ENCODE peak calls at places on chromosomes 11 and 22, in five cellular contexts. One of them, this sample, is unnamed.
A peak's percentile ranks its signal among the peaks of the same experiment; 100 is the strongest.

GRCh38 chr11:45147017-45147728 is 734 bp downstream of the PRDM11 start:
- DNase-seq in NB4: peak; percentile 95
- DNase-seq in heart left ventricle: peak; percentile 97
- DNase-seq in esophagus muscularis mucosa: peak; percentile 99
- DNase-seq in esophagus squamous epithelium: peak; percentile 76
- DNase-seq in this sample: peak; percentile 95

GRCh38 chr22:25062378-25063095 is 110.0 kb downstream of the KIAA1671 start:
- DNase-seq in NB4: no peak
- DNase-seq in esophagus muscularis mucosa: no peak
- DNase-seq in heart left ventricle: no peak
- DNase-seq in esophagus squamous epithelium: no peak
- DNase-seq in this sample: no peak

GRCh38 chr11:43868852-43869567 is 11.6 kb upstream of the ALKBH3 start:
- DNase-seq in heart left ventricle: no peak
- DNase-seq in esophagus squamous epithelium: no peak
- DNase-seq in esophagus muscularis mucosa: no peak
- DNase-seq in NB4: peak; percentile 95
- DNase-seq in this sample: no peak

GRCh38 chr11:132610216-132610615 is 922.1 kb downstream of the OPCML start:
- DNase-seq in esophagus squamous epithelium: no peak
- DNase-seq in NB4: no peak
- DNase-seq in heart left ventricle: no peak
- DNase-seq in esophagus muscularis mucosa: peak; percentile 53
- DNase-seq in this sample: no peak

GRCh38 chr11:125165111-125165663 is 636 bp downstream of the PKNOX2 start:
- DNase-seq in heart left ventricle: peak; percentile 41
- DNase-seq in esophagus muscularis mucosa: no peak
- DNase-seq in esophagus squamous epithelium: no peak
- DNase-seq in NB4: peak; percentile 14
- DNase-seq in this sample: no peak

GRCh38 chr11:57502376-57502775 is 13.1 kb downstream of the SLC43A1 start:
- DNase-seq in NB4: no peak
- DNase-seq in esophagus squamous epithelium: no peak
- DNase-seq in heart left ventricle: no peak
- DNase-seq in esophagus muscularis mucosa: no peak
- DNase-seq in this sample: no peak

GRCh38 chr11:120858740-120859139 is 165.2 kb upstream of the TBCEL start:
- DNase-seq in esophagus squamous epithelium: no peak
- DNase-seq in NB4: no peak
- DNase-seq in esophagus muscularis mucosa: no peak
- DNase-seq in heart left ventricle: no peak
- DNase-seq in this sample: no peak

GRCh38 chr11:131025020-131025419 is 108.7 kb upstream of the SNX19 start:
- DNase-seq in esophagus muscularis mucosa: no peak
- DNase-seq in esophagus squamous epithelium: no peak
- DNase-seq in NB4: no peak
- DNase-seq in heart left ventricle: no peak
- DNase-seq in this sample: no peak

GRCh38 chr11:32213223-32213622 is 122.3 kb downstream of the RCN1 start:
- DNase-seq in esophagus muscularis mucosa: no peak
- DNase-seq in NB4: peak; percentile 31
- DNase-seq in heart left ventricle: no peak
- DNase-seq in esophagus squamous epithelium: no peak
- DNase-seq in this sample: peak; percentile 44

GRCh38 chr11:1118755-1119275 is 38.9 kb upstream of the MUC5AC start:
- DNase-seq in esophagus muscularis mucosa: no peak
- DNase-seq in NB4: no peak
- DNase-seq in heart left ventricle: no peak
- DNase-seq in esophagus squamous epithelium: no peak
- DNase-seq in this sample: no peak

GRCh38 chr11:79236541-79236971 is 204.3 kb downstream of the TENM4 start:
- DNase-seq in esophagus muscularis mucosa: no peak
- DNase-seq in esophagus squamous epithelium: no peak
- DNase-seq in NB4: no peak
- DNase-seq in heart left ventricle: peak; percentile 41
- DNase-seq in this sample: no peak

GRCh38 chr11:121914508-121914907 is 201.5 kb downstream of the BLID start:
- DNase-seq in esophagus squamous epithelium: no peak
- DNase-seq in heart left ventricle: no peak
- DNase-seq in NB4: no peak
- DNase-seq in esophagus muscularis mucosa: no peak
- DNase-seq in this sample: no peak

GRCh38 chr22:27625769-27626674 is 175.5 kb downstream of the MN1 start:
- DNase-seq in heart left ventricle: no peak
- DNase-seq in esophagus muscularis mucosa: no peak
- DNase-seq in NB4: no peak
- DNase-seq in esophagus squamous epithelium: no peak
- DNase-seq in this sample: no peak

GRCh38 chr11:19714387-19715363 is 2.0 kb downstream of the NAV2 start:
- DNase-seq in NB4: no peak
- DNase-seq in esophagus muscularis mucosa: no peak
- DNase-seq in heart left ventricle: peak; percentile 68
- DNase-seq in esophagus squamous epithelium: no peak
- DNase-seq in this sample: no peak

GRCh38 chr22:29503811-29504372 is 23.9 kb downstream of the NEFH start:
- DNase-seq in esophagus squamous epithelium: no peak
- DNase-seq in esophagus muscularis mucosa: no peak
- DNase-seq in heart left ventricle: peak; percentile 75
- DNase-seq in NB4: peak; percentile 25
- DNase-seq in this sample: no peak

GRCh38 chr11:35111171-35112055 is 27.6 kb upstream of the CD44 start:
- DNase-seq in esophagus muscularis mucosa: no peak
- DNase-seq in NB4: peak; percentile 21
- DNase-seq in heart left ventricle: peak; percentile 29
- DNase-seq in esophagus squamous epithelium: no peak
- DNase-seq in this sample: no peak

GRCh38 chr11:118620529-118621070 is 13.2 kb downstream of the PHLDB1 start:
- DNase-seq in heart left ventricle: peak; percentile 75
- DNase-seq in esophagus muscularis mucosa: no peak
- DNase-seq in NB4: no peak
- DNase-seq in esophagus squamous epithelium: no peak
- DNase-seq in this sample: no peak

GRCh38 chr11:117885777-117886176 is 9.3 kb upstream of the FXYD6 start:
- DNase-seq in esophagus muscularis mucosa: no peak
- DNase-seq in heart left ventricle: peak; percentile 88
- DNase-seq in NB4: no peak
- DNase-seq in esophagus squamous epithelium: no peak
- DNase-seq in this sample: no peak

GRCh38 chr11:122758361-122758760 is 79.9 kb upstream of the CRTAM start:
- DNase-seq in NB4: no peak
- DNase-seq in esophagus muscularis mucosa: no peak
- DNase-seq in heart left ventricle: no peak
- DNase-seq in esophagus squamous epithelium: no peak
- DNase-seq in this sample: no peak

GRCh38 chr11:124788521-124788920 is 11.7 kb downstream of the MSANTD2 start:
- DNase-seq in heart left ventricle: no peak
- DNase-seq in esophagus muscularis mucosa: no peak
- DNase-seq in esophagus squamous epithelium: no peak
- DNase-seq in NB4: no peak
- DNase-seq in this sample: no peak

GRCh38 chr22:38736257-38736570 is 19.6 kb downstream of the SUN2 start:
- DNase-seq in NB4: no peak
- DNase-seq in heart left ventricle: peak; percentile 26
- DNase-seq in esophagus muscularis mucosa: no peak
- DNase-seq in esophagus squamous epithelium: no peak
- DNase-seq in this sample: no peak

GRCh38 chr11:73961321-73961720 is 10.5 kb downstream of the DNAJB13 start:
- DNase-seq in heart left ventricle: no peak
- DNase-seq in esophagus muscularis mucosa: no peak
- DNase-seq in esophagus squamous epithelium: no peak
- DNase-seq in NB4: no peak
- DNase-seq in this sample: no peak

GRCh38 chr11:73962097-73962705 is 11.4 kb downstream of the DNAJB13 start:
- DNase-seq in NB4: no peak
- DNase-seq in esophagus squamous epithelium: no peak
- DNase-seq in heart left ventricle: no peak
- DNase-seq in esophagus muscularis mucosa: no peak
- DNase-seq in this sample: no peak

GRCh38 chr11:73957654-73958361 is 7.0 kb downstream of the DNAJB13 start:
- DNase-seq in heart left ventricle: no peak
- DNase-seq in esophagus muscularis mucosa: no peak
- DNase-seq in NB4: no peak
- DNase-seq in esophagus squamous epithelium: no peak
- DNase-seq in this sample: no peak

GRCh38 chr11:73958521-73959141 is 7.8 kb downstream of the DNAJB13 start:
- DNase-seq in NB4: no peak
- DNase-seq in heart left ventricle: no peak
- DNase-seq in esophagus muscularis mucosa: no peak
- DNase-seq in esophagus squamous epithelium: no peak
- DNase-seq in this sample: no peak

DNA sequence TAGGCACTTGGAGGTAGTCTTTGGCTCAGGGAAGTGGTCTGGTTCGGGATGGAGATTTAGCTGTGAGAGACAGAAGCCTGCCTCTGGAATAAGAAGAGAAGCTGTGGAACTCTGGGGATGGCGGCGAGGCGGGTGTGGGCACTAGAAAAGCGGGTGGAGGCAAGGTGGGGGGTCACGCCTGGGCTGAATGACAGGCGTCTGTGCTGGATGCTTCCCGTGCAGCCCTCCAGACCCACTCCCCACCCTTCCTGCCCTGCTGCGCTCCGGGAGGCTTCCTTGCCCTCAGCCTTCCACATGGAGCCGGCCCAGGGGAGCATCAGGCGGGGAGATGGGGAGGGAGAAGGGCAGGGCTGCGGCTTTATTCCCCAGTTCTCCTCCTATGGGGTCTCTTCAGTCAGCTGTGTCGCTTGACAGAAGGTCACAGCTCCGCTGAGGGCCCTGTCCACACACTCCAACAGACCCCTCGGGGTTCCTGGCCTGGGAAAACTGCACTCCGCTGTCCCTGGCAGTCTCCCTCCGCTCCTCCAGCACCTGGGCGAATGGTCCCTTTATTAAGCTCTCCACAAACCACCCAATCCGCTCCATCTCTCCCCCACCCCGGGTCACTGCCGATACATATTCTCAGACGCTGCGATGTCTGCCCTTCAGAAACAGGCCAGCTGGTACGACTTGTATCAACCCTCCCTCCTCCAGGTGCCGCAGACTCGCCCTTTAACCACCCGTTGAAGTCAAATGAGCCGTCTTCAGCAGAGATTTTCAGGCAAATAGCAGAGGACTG is 6.2 kb downstream of the DNAJB13 start:
- DNase-seq in esophagus squamous epithelium: no peak
- DNase-seq in NB4: no peak
- DNase-seq in heart left ventricle: no peak
- DNase-seq in esophagus muscularis mucosa: no peak
- DNase-seq in this sample: no peak
- H3K4me3 ChIP-seq in esophagus squamous epithelium: no peak overlapping the region
- H3K4me3 ChIP-seq in NB4: no peak overlapping the region
- H3K4me3 ChIP-seq in heart left ventricle: no peak overlapping the region
- H3K4me3 ChIP-seq in esophagus muscularis mucosa: no peak overlapping the region
- H3K4me3 ChIP-seq in this sample: no peak overlapping the region

DNA sequence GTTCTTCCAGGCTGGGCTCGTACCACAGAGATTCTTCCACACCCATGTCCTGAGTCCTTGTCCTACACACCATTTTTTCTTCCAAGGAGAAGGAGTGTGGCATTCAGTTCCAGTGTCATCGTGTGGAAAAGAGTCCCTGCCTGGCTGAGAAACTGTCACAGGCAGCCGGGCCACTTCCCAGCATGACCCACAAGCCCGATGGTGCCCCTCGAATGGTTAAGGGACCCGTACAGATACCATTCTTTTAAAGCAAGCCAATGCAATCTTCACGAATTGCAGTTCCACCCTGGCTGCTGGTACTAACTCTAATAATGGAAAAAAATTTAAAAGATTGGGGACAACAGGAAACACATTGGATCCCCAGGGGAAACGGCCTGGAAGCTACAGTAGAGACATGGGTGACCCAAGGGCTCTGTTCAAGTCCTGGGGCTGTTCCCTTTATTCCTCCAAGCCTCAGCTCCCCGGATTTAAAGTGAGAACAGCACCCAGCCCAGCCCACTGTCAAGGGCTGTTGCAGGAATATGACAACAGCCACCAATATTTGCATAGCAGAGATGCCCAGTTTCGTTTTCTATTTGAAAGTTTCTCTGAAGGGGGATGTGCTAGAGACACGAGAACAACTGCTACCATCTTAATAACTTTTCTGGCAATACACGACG is 80.9 kb upstream of the WNT7B start:
- DNase-seq in NB4: no peak
- DNase-seq in heart left ventricle: peak; percentile 74
- DNase-seq in esophagus squamous epithelium: no peak
- DNase-seq in esophagus muscularis mucosa: no peak
- DNase-seq in this sample: no peak
- TF ChIP-seq POLR2A in NB4: no peak
- TF ChIP-seq POLR2A in heart left ventricle: peak; percentile 50
- TF ChIP-seq POLR2A in esophagus squamous epithelium: peak; percentile 78
- TF ChIP-seq POLR2A in esophagus muscularis mucosa: peak; percentile 16
- TF ChIP-seq POLR2A in this sample: peak; percentile 34

GRCh38 chr22:30821863-30822215 is 127.2 kb downstream of the OSBP2 start:
- DNase-seq in heart left ventricle: no peak
- DNase-seq in esophagus squamous epithelium: no peak
- DNase-seq in NB4: no peak
- DNase-seq in esophagus muscularis mucosa: no peak
- DNase-seq in this sample: no peak
- H3K4me3 ChIP-seq in heart left ventricle: peak overlapping the region; percentile 53
- H3K4me3 ChIP-seq in esophagus squamous epithelium: peak overlapping the region; percentile 55
- H3K4me3 ChIP-seq in NB4: no peak overlapping the region
- H3K4me3 ChIP-seq in esophagus muscularis mucosa: peak overlapping the region; percentile 48
- H3K4me3 ChIP-seq in this sample: no peak overlapping the region

DNA sequence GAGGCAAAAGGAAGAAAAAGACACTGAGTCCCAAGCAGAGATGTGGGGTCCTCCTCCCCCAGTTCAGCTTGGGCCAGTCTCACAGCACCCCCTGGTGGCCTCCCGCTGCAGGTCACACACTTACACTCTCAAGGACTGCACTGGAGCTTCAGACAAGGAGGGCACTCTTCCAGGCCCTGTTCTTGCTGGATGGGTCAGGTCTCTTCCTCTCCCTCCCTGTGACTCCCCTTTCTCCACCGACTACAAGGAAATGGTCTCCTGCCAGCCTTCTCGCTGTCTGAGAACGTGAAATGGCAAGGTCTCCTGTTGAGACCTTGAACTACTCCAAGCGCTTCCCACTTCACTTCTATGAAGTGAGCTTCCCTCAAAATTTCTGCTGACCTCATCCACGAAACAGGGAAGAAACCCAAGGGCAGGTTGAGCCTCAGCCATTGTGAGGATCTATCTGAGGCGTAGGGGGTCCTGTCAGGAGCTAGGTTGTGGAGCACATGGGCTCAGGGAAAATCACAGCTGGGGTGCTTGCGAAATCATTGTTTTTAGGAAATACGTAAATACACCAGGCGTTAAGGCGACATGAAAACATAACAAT is 11.2 kb upstream of the IGLL1 start:
- DNase-seq in heart left ventricle: peak; percentile 49
- DNase-seq in esophagus muscularis mucosa: no peak
- DNase-seq in NB4: peak; percentile 73
- DNase-seq in esophagus squamous epithelium: no peak
- DNase-seq in this sample: no peak
- TF ChIP-seq POLR2A in heart left ventricle: no peak
- TF ChIP-seq POLR2A in esophagus muscularis mucosa: no peak
- TF ChIP-seq POLR2A in NB4: no peak
- TF ChIP-seq POLR2A in esophagus squamous epithelium: no peak
- TF ChIP-seq POLR2A in this sample: no peak

This sample was measured in vagina.